ENCODE peak calls at places on chromosomes 6 and 20, in eight cellular contexts. B is HCT116, K is A549, R is GM12878, E is K562, V is SK-N-SH, G is H1, T is HepG2. S is an unnamed sample. For H3K4me1, the result is how much of the 10 kb centered on the place peaks cover.

GRCh38 chr6:90859612-90860011 is 272.7 kb upstream of the MAP3K7 start:
- DNase-seq in B (no peak), K (peak), R (no peak), E (peak), V (peak), G (no peak), T (no peak), S (no peak)

GRCh38 chr6:118776607-118777549 is 117.1 kb upstream of the ASF1A start:
- DNase-seq in B (peak), K (peak), R (peak), E (peak), V (peak), G (peak), T (peak), S (peak)

GRCh38 chr6:54525731-54526130 is 217.5 kb downstream of the TINAG start:
- DNase-seq in B (peak), K (no peak), R (no peak), E (no peak), V (no peak), G (no peak), T (no peak), S (no peak)

GRCh38 chr6:83514877-83515466 is 2.6 kb downstream of the PRSS35 start:
- DNase-seq in B (peak), K (peak), R (peak), E (peak), V (peak), G (no peak), T (peak), S (peak)

GRCh38 chr20:58714340-58714922 is 21.8 kb downstream of the NPEPL1 start:
- DNase-seq in B (no peak), K (no peak), R (no peak), E (no peak), V (peak), G (peak), T (no peak), S (no peak)

GRCh38 chr6:9225441-9225871 is 790.1 kb upstream of the SLC35B3 start:
- DNase-seq in B (no peak), K (no peak), R (no peak), E (no peak), V (no peak), G (no peak), T (no peak), S (no peak)

GRCh38 chr6:138115191-138115590 is 8.0 kb upstream of the PERP start:
- DNase-seq in B (no peak), K (no peak), R (no peak), E (no peak), V (no peak), G (no peak), T (no peak), S (no peak)

GRCh38 chr6:33812669-33813068 is 8.9 kb upstream of the MLN start:
- DNase-seq in B (no peak), K (peak), R (no peak), E (peak), V (peak), G (peak), T (peak), S (peak)

GRCh38 chr6:20922743-20923142 is 388.5 kb downstream of the CDKAL1 start:
- DNase-seq in B (no peak), K (no peak), R (no peak), E (no peak), V (no peak), G (no peak), T (no peak), S (no peak)

GRCh38 chr6:134161036-134161435 is 108.6 kb upstream of the SLC2A12 start:
- DNase-seq in B (no peak), K (no peak), R (no peak), E (no peak), V (no peak), G (no peak), T (no peak), S (no peak)

GRCh38 chr6:75438186-75438880 is 55.3 kb downstream of the FILIP1 start:
- DNase-seq in B (no peak), K (no peak), R (no peak), E (no peak), V (no peak), G (no peak), T (no peak), S (no peak)

GRCh38 chr6:34934516-34934915 is 45.5 kb downstream of the ANKS1A start:
- DNase-seq in B (no peak), K (no peak), R (no peak), E (no peak), V (no peak), G (no peak), T (no peak), S (peak)

GRCh38 chr6:20688710-20689500 is 154.6 kb downstream of the CDKAL1 start:
- DNase-seq in B (no peak), K (no peak), R (peak), E (peak), V (no peak), G (no peak), T (no peak), S (no peak)

GRCh38 chr6:5435449-5435848 is 174.1 kb downstream of the FARS2 start:
- DNase-seq in B (no peak), K (no peak), R (no peak), E (no peak), V (no peak), G (no peak), T (no peak), S (no peak)

GRCh38 chr6:140921366-140922226 is 1211.1 kb upstream of the GJE1 start:
- DNase-seq in B (peak), K (peak), R (no peak), E (peak), V (peak), G (no peak), T (peak), S (peak)

GRCh38 chr6:5173862-5174643 is 86.7 kb downstream of the LYRM4 start:
- DNase-seq in B (no peak), K (no peak), R (peak), E (no peak), V (no peak), G (no peak), T (no peak), S (no peak)

GRCh38 chr6:38149526-38149925 is 330.0 kb downstream of the ZFAND3 start:
- DNase-seq in B (no peak), K (no peak), R (no peak), E (no peak), V (no peak), G (peak), T (no peak), S (peak)

GRCh38 chr20:62069741-62070216 is 4.1 kb upstream of the TAF4 start:
- DNase-seq in B (no peak), K (no peak), R (no peak), E (no peak), V (no peak), G (no peak), T (no peak), S (no peak)

GRCh38 chr6:125787791-125788190 is 3.0 kb upstream of the NCOA7 start:
- DNase-seq in B (no peak), K (peak), R (no peak), E (peak), V (no peak), G (no peak), T (no peak), S (peak)

GRCh38 chr6:20169786-20170185 is 42.5 kb downstream of the MBOAT1 start:
- DNase-seq in B (no peak), K (no peak), R (no peak), E (no peak), V (no peak), G (no peak), T (no peak), S (no peak)

GRCh38 chr6:55913213-55914195 is 38.1 kb upstream of the BMP5 start:
- DNase-seq in B (no peak), K (no peak), R (no peak), E (no peak), V (no peak), G (no peak), T (no peak), S (no peak)

GRCh38 chr6:7991992-7992815 is 72.0 kb downstream of the BLOC1S5 start:
- DNase-seq in B (peak), K (peak), R (peak), E (peak), V (peak), G (no peak), T (peak), S (peak)

GRCh38 chr6:113744886-113745285 is 112.3 kb upstream of the MARCKS start:
- DNase-seq in B (no peak), K (no peak), R (no peak), E (no peak), V (no peak), G (no peak), T (no peak), S (no peak)

GRCh38 chr20:36086767-36087166 is 67.8 kb upstream of the EPB41L1 start:
- DNase-seq in B (peak), K (peak), R (no peak), E (peak), V (no peak), G (no peak), T (no peak), S (no peak)

GRCh38 chr6:105991561-105992314 is 94.4 kb upstream of the PRDM1 start:
- DNase-seq in B (no peak), K (no peak), R (no peak), E (peak), V (peak), G (peak), T (peak), S (peak)

GRCh38 chr6:35474978-35475570 is 6.9 kb downstream of the RPL10A start:
- DNase-seq in B (no peak), K (no peak), R (no peak), E (no peak), V (no peak), G (peak), T (no peak), S (no peak)

GRCh38 chr6:12147557-12148316 is 135.6 kb downstream of the HIVEP1 start:
- DNase-seq in B (no peak), K (no peak), R (no peak), E (no peak), V (no peak), G (no peak), T (no peak), S (no peak)

GRCh38 chr6:127606131-127606562 is 29.2 kb downstream of the C6orf58 start:
- DNase-seq in B (peak), K (peak), R (no peak), E (no peak), V (peak), G (peak), T (peak), S (peak)

GRCh38 chr6:112408522-112408921 is 61.4 kb downstream of the RFPL4B start:
- DNase-seq in B (no peak), K (no peak), R (no peak), E (no peak), V (no peak), G (no peak), T (no peak), S (no peak)

GRCh38 chr6:73929421-73929820 is 233.4 kb downstream of the CD109 start:
- DNase-seq in B (peak), K (peak), R (no peak), E (no peak), V (no peak), G (no peak), T (no peak), S (no peak)

GRCh38 chr6:44646355-44646754 is 258.8 kb downstream of the CDC5L start:
- DNase-seq in B (no peak), K (no peak), R (no peak), E (no peak), V (no peak), G (no peak), T (no peak), S (no peak)

GRCh38 chr6:349491-349921 is 42.0 kb upstream of the IRF4 start:
- DNase-seq in B (no peak), K (no peak), R (no peak), E (no peak), V (no peak), G (no peak), T (no peak), S (no peak)
- TF ChIP-seq MAX in B (no peak), K (no peak), R (no peak), E (no peak), V (no peak), G (no peak), T (no peak), S (no peak)

GRCh38 chr20:23096986-23097520 is 10.9 kb upstream of the CD93 start:
- DNase-seq in B (no peak), K (no peak), R (no peak), E (no peak), V (no peak), G (no peak), T (no peak), S (peak)
- H3K27ac ChIP-seq in B (no peak), K (no peak), R (no peak), E (no peak), V (no peak), G (no peak), T (no peak), S (no peak)

DNA sequence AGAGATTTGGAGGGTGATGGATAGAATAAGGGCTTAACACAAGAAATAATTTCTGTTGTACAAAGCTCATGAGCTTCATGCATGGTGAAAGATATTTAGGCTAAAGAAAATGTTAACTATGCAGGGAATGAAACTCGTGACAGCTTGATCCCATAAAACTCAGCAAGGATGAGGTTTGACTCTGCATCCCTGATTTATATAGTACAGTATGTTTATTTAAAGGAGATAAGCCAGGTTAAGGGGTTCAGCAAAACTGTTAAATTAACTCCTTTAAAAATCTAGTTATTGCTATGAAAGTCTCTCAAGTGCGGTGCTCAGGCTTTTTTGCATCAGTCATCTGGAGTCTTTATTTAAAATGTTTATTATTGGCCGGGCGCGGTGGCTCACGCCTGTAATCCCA is 326.4 kb downstream of the LAMA2 start:
- DNase-seq in B (no peak), K (no peak), R (no peak), E (no peak), V (no peak), G (no peak), T (no peak), S (no peak)
- H3K4me1 ChIP-seq in B (under half), K (under half), R (under half), E (under half), V (under half), G (under half), T (under half), S (under half)

GRCh38 chr6:170278743-170279094 is 12.2 kb downstream of the DLL1 start:
- DNase-seq in B (no peak), K (no peak), R (no peak), E (no peak), V (no peak), G (no peak), T (no peak), S (no peak)

GRCh38 chr6:170277893-170278742 is 12.8 kb downstream of the DLL1 start:
- DNase-seq in B (no peak), K (no peak), R (no peak), E (no peak), V (no peak), G (no peak), T (no peak), S (no peak)

GRCh38 chr6:170274713-170275560 is 15.9 kb downstream of the DLL1 start:
- DNase-seq in B (no peak), K (no peak), R (no peak), E (no peak), V (no peak), G (no peak), T (no peak), S (no peak)

GRCh38 chr6:170273681-170274080 is 17.2 kb downstream of the DLL1 start:
- DNase-seq in B (no peak), K (no peak), R (no peak), E (no peak), V (no peak), G (no peak), T (no peak), S (no peak)

DNA sequence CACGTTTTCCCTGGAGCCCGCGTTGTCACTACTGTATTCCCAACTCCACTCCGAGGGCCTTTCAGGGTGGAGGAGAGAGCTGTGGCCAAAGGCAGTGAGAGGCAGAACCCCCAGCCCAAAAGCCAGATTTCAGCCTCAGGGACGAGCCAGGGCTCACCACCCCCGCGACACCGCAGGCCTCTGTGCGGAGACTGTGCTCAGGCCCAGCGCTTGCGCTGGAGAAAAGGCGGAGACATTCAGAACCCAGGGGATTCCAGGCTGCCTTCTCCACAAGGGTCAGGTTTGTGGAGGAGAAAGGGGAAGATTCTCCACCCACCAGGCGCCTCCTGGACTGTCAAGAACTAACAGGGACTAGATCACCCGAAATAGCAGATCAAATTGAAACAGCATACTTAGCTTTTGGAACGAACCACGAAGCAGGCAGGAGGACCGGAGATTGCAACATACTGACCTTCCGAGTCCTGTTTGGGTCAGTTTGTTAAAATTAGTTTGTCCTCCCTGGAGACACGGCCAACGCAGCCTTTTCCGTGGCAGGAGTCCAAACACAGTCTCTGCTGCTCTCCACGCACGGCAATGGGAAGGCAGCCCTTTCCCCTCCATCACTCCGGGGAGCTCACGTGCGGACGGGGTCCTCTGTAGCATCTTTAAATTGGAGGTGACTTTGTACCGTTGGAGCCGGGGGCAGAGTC is 14.4 kb downstream of the DLL1 start:
- DNase-seq in B (no peak), K (no peak), R (no peak), E (no peak), V (no peak), G (no peak), T (no peak), S (no peak)
- TF ChIP-seq MAX in B (no peak), K (no peak), R (no peak), E (no peak), V (no peak), G (no peak), T (no peak), S (no peak)

DNA sequence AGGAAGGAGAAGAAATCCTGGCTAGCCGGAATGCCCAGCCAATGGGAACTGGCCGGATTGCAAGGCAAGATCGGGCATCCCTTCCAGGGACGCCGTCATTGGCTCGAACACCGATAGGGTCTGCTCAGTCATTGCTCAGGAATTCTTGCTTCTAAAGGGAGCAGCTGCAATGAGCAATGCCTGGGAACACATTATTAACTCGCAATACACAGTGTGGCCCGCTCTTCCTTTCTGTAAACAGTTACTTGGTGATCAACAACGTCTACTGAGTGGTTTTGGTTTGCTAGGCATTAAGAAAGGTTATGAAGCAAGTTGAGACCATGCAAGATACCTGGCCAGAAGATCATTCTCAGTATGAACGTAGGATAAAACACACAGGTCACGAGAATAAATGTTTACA is 165.4 kb upstream of the CITED2 start:
- DNase-seq in B (peak), K (peak), R (no peak), E (no peak), V (peak), G (no peak), T (peak), S (peak)
- H3K27ac ChIP-seq in B (no peak), K (peak), R (no peak), E (no peak), V (peak), G (no peak), T (no peak), S (peak)

DNA sequence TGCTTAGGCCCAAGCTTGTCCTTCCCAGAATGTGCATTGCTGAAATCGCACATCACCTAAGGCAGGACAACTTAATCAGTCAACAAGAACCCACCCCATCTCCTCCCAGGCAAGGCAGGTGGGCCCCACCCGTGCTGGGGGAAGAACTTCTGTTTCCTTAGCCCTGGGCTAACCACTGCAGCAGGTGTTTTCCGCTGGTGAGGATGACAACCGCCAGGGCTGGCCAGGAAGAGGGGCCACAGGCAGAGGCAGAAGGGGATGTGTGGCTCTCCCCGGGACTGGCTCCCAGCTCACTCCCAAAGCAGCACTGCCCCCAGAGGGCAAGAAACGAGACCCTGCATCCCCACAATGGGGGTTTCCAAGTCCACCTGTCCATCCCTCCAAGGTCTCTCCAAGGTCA is 168.4 kb upstream of the CST7 start:
- DNase-seq in B (no peak), K (no peak), R (no peak), E (no peak), V (no peak), G (no peak), T (no peak), S (no peak)
- H3K4me1 ChIP-seq in B (under half), K (under half), R (under half), E (under half), V (under half), G (under half), T (under half), S (under half)

GRCh38 chr6:45812937-45813336 is 202.7 kb downstream of the CLIC5 start:
- DNase-seq in B (no peak), K (no peak), R (no peak), E (no peak), V (no peak), G (no peak), T (no peak), S (no peak)
- TF ChIP-seq MAX in B (no peak), K (no peak), R (no peak), E (no peak), V (no peak), G (no peak), T (no peak), S (no peak)

S was measured in endothelial cell of umbilical vein.